ENCODE peak calls at places on chromosomes 16 and 17, in eight cellular contexts. V is A549, C is breast epithelium, W is HepG2, T is adrenal gland, L is IMR-90, Z is AG09309, R is kidney epithelial cell. X is an unnamed sample.

GRCh38 chr17:49278076-49278475 is 47.5 kb upstream of the PHOSPHO1 start:
- DNase-seq in T (no peak), Z (no peak), R (no peak), V (no peak), L (no peak), W (no peak), C (no peak), X (no peak)

GRCh38 chr16:77330332-77331043 is 104.3 kb downstream of the ADAMTS18 start:
- DNase-seq in V (no peak), L (no peak), W (no peak), C (no peak), T (no peak), Z (no peak), R (no peak), X (no peak)

GRCh38 chr17:28334666-28335200 is 539 bp downstream of the IFT20 start:
- DNase-seq in Z (peak; percentile 21), R (no peak), W (no peak), C (no peak), V (no peak), L (peak; percentile 63), T (no peak), X (peak; percentile 45)

GRCh38 chr16:24990803-24991202 is 24.4 kb downstream of the ARHGAP17 start:
- DNase-seq in C (no peak), L (no peak), R (no peak), T (no peak), Z (no peak), V (no peak), W (no peak), X (no peak)

GRCh38 chr16:74522160-74522559 is 84.8 kb downstream of the GLG1 start:
- DNase-seq in V (no peak), L (peak; percentile 16), C (no peak), Z (no peak), W (no peak), R (no peak), T (no peak), X (no peak)

GRCh38 chr17:43671075-43671692 is 9.5 kb upstream of the MEOX1 start:
- DNase-seq in R (no peak), W (no peak), Z (peak; percentile 55), L (no peak), V (no peak), T (no peak), C (no peak), X (no peak)

GRCh38 chr16:28059841-28060240 is 3.7 kb downstream of the GSG1L start:
- DNase-seq in L (no peak), T (no peak), Z (no peak), C (no peak), W (no peak), R (no peak), V (no peak), X (no peak)

GRCh38 chr17:15999141-15999973 is at the start of the genes TTC19 and ZSWIM7:
- DNase-seq in L (peak; percentile 94), Z (peak; percentile 63), C (peak; percentile 96), W (peak; percentile 92), R (peak; percentile 66), T (peak; percentile 98), V (peak; percentile 99), X (peak; percentile 77)

GRCh38 chr17:13230908-13231307 is 213.1 kb upstream of the ELAC2 start:
- DNase-seq in W (no peak), Z (no peak), C (no peak), V (no peak), R (no peak), T (no peak), L (no peak), X (no peak)

GRCh38 chr17:35170968-35171771 is 23.0 kb downstream of the SLC35G3 start:
- DNase-seq in Z (no peak), V (peak; percentile 37), W (no peak), T (no peak), L (peak; percentile 15), C (no peak), R (no peak), X (no peak)

GRCh38 chr17:73841431-73842060 is 197.3 kb upstream of the SDK2 start:
- DNase-seq in W (peak; percentile 31), C (no peak), V (peak; percentile 60), R (no peak), L (no peak), T (no peak), Z (no peak), X (no peak)

GRCh38 chr16:88407807-88408206 is 25.0 kb downstream of the ZNF469 start:
- DNase-seq in L (no peak), V (no peak), Z (no peak), R (no peak), T (no peak), C (no peak), W (no peak), X (no peak)

GRCh38 chr17:32909787-32910369 is 18.1 kb upstream of the TMEM98 start:
- DNase-seq in W (peak; percentile 71), L (peak; percentile 84), C (peak; percentile 80), V (peak; percentile 86), T (peak; percentile 83), R (peak; percentile 66), Z (peak; percentile 85), X (peak; percentile 62)

GRCh38 chr17:77096570-77097214 is 44.1 kb upstream of the SEC14L1 start:
- DNase-seq in W (peak; percentile 41), T (peak; percentile 58), L (peak; percentile 73), R (no peak), V (peak; percentile 51), Z (peak; percentile 18), C (no peak), X (no peak)

GRCh38 chr17:80769516-80769915 is 222.1 kb upstream of the CHMP6 start:
- DNase-seq in L (no peak), V (no peak), R (no peak), C (no peak), T (no peak), Z (no peak), W (no peak), X (no peak)

GRCh38 chr17:76240461-76241204 is at the start of gene RNF157:
- DNase-seq in C (peak; percentile 30), R (no peak), Z (no peak), L (peak; percentile 48), T (peak; percentile 66), W (peak; percentile 17), V (peak; percentile 60), X (no peak)

GRCh38 chr16:55035956-55036355 is 105.3 kb downstream of the IRX5 start:
- DNase-seq in Z (peak; percentile 79), W (no peak), C (no peak), T (no peak), R (no peak), V (no peak), L (peak; percentile 5), X (no peak)

GRCh38 chr16:55036371-55036821 is 105.7 kb downstream of the IRX5 start:
- DNase-seq in C (no peak), Z (no peak), T (no peak), L (no peak), V (no peak), R (no peak), W (no peak), X (no peak)

GRCh38 chr16:55033225-55034156 is 102.8 kb downstream of the IRX5 start:
- DNase-seq in Z (no peak), C (no peak), L (no peak), V (no peak), W (no peak), R (no peak), T (no peak), X (no peak)

GRCh38 chr16:55037051-55037450 is 106.4 kb downstream of the IRX5 start:
- DNase-seq in C (no peak), Z (no peak), L (no peak), W (no peak), V (no peak), R (no peak), T (no peak), X (no peak)

DNA sequence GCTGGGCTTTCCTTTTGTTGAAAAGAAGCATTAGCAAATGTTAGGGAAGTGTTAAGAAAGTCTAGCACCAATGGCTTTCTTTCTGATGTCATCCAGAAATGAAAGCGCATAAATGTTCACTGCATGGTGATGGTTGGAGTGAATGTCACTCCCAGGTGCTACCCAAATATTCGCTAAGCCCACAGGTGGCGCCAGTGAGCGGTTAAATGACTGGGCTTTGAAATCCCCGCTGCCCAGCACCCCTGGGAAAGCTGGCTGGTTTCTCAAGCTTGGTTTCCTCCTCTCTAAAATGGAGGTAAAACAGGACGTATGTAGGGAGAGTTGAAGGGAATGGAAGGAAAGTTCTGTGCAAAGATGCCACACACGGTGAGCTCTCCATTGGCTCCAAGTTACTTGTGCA is 104.4 kb downstream of the IRX5 start:
- DNase-seq in L (no peak), C (no peak), T (no peak), W (peak; percentile 29), Z (no peak), V (peak; percentile 37), R (no peak), X (no peak)
- TF ChIP-seq CTCF in L (peak; percentile 15), C (no peak), T (peak; percentile 27), W (peak; percentile 66), Z (peak; percentile 42), V (peak; percentile 29), R (peak; percentile 55), X (peak; percentile 23)

GRCh38 chr17:82314721-82315605 is 2.4 kb downstream of the CD7 start:
- DNase-seq in W (no peak), T (no peak), Z (no peak), R (no peak), L (no peak), C (no peak), V (no peak), X (no peak)
- H3K4me3 ChIP-seq in W (no peak overlapping the region), T (no peak overlapping the region), Z (no peak overlapping the region), R (no peak overlapping the region), L (no peak overlapping the region), C (peak overlapping the region; percentile 2), V (no peak overlapping the region), X (no peak overlapping the region)

DNA sequence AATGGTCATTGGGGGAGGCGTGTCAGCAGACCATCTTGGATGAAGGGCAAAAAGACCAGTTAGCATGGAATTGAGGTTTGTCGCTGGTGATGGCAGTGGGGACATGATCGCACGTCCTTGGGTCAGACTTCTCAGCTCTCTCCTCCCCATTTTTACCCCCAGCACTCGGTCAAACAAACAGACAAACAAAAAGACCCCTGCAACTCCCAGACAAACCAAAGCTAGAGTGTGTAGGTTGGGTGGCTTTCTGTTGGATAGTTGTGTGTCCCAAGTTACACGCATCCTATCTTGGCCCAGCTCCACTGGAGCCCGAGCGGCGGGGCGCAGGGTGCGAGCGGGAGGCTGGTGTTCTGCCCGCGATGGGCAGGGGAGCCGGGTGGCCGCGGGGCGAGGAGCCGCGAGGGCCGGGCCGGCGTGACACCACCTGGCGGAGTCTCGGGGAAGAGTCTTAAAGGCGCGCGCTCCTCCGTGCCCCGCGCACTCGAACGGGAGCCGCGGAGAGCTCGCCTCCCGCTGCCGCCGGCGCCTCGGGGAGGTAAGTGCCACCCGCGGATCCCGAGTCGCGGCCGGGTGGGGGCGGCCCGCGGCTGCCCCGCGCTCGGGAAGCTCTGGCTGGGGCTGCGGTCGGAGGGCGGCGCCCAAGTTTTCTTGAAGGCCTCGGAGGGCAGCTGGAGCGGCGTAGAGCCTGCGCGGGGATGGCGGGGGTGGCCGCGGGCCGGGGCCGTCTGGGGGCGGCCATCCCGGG is 18.5 kb upstream of the NTN1 start:
- DNase-seq in L (no peak), T (no peak), C (no peak), R (no peak), W (no peak), Z (no peak), V (peak; percentile 47), X (no peak)
- TF ChIP-seq CTCF in L (no peak), T (no peak), C (peak; percentile 17), R (peak; percentile 8), W (no peak), Z (no peak), V (peak; percentile 36), X (peak; percentile 17)

DNA sequence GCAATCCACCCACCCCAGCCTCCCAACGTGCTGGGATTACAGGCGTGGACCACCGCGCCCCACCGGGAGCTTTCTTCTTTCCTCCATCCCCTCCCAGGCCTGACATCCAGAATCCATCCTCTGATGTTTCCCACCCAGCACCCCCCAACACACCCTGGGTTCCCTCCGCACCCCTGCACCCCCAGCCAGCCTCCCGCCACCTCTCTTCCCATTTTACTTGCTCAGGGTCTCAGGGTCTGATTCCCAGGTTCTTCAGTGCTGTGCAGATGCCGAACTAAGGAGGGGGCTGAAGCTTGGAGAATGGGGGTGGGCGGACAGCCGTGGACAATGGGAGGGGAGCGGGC is 225 bp downstream of the ASGR1 start:
- DNase-seq in R (no peak), T (no peak), Z (no peak), W (no peak), C (no peak), V (no peak), L (no peak), X (no peak)
- H3K4me3 ChIP-seq in R (no peak overlapping the region), T (no peak overlapping the region), Z (no peak overlapping the region), W (peak overlapping the region; percentile 93), C (no peak overlapping the region), V (no peak overlapping the region), L (no peak overlapping the region), X (no peak overlapping the region)

X was measured in retinal pigment epithelial cell.